ENCODE peak calls at places on chromosomes 3 and 15, in six cellular contexts. L is heart left ventricle, N is H9, I is endodermal cell, T is small intestine, F is transverse colon. S is an unnamed sample. For H3K4me1, the result is how much of the 10 kb centered on the place peaks cover.

GRCh38 chr15:31101262-31102048 is at the start of gene TRPM1:
- DNase-seq in L (no peak), N (no peak), I (no peak), T (no peak), F (no peak), S (no peak)

GRCh38 chr3:148459931-148460513 is 237.7 kb upstream of the AGTR1 start:
- DNase-seq in L (no peak), N (no peak), I (no peak), T (no peak), F (no peak), S (no peak)

GRCh38 chr15:55789066-55789660 is 46.2 kb upstream of the PRTG start:
- DNase-seq in L (peak), N (peak), I (peak), T (peak), F (peak), S (peak)

GRCh38 chr3:59766165-59766872 is 716.5 kb upstream of the CFAP20DC start:
- DNase-seq in L (no peak), N (no peak), I (no peak), T (no peak), F (no peak), S (no peak)

GRCh38 chr3:120850326-120851295 is 57.4 kb upstream of the STXBP5L start:
- DNase-seq in L (no peak), N (no peak), I (no peak), T (no peak), F (no peak), S (no peak)

GRCh38 chr15:43067717-43068461 is 37.9 kb downstream of the UBR1 start:
- DNase-seq in L (no peak), N (no peak), I (no peak), T (no peak), F (no peak), S (no peak)

GRCh38 chr3:11379824-11380281 is 107.7 kb downstream of the ATG7 start:
- DNase-seq in L (no peak), N (no peak), I (no peak), T (no peak), F (no peak), S (no peak)

GRCh38 chr15:37880009-37880834 is 54.2 kb upstream of the TMCO5A start:
- DNase-seq in L (no peak), N (no peak), I (peak), T (peak), F (no peak), S (no peak)

GRCh38 chr3:45841701-45842491 is at the start of gene LZTFL1:
- DNase-seq in L (peak), N (peak), I (peak), T (peak), F (peak), S (peak)

GRCh38 chr15:31461911-31462480 is 135.4 kb downstream of the KLF13 start:
- DNase-seq in L (no peak), N (peak), I (peak), T (no peak), F (no peak), S (no peak)

GRCh38 chr3:46699846-46700523 is 1.2 kb upstream of the TMIE start:
- DNase-seq in L (peak), N (no peak), I (no peak), T (no peak), F (peak), S (no peak)

GRCh38 chr3:55823001-55823400 is 335.9 kb upstream of the WNT5A start:
- DNase-seq in L (no peak), N (no peak), I (no peak), T (no peak), F (no peak), S (no peak)

GRCh38 chr3:193729601-193730000 is 136.6 kb downstream of the OPA1 start:
- DNase-seq in L (no peak), N (no peak), I (no peak), T (no peak), F (no peak), S (no peak)

DNA sequence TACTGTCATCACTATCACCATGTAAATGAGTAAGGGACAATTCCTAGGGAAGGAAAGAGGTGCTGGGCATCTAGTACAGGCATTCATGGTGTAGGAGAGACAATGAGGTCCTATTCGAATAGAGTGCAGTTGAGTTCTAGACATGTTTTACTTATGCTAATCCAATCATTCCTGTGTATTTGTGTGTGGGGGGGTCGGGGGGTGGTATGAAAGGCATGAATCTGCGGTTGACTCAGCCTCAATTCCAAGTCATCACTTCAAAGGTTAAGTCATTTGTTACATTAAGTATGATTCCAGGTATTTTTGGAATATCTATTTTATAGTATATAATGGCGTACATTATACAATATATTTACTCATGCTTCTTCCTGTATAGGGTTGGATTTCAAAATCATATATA is 163.1 kb upstream of the GALNT15 start:
- DNase-seq in L (no peak), N (no peak), I (no peak), T (no peak), F (no peak), S (no peak)
- H3K4me1 ChIP-seq in L (under half), N (under half), I (under half), T (under half), F (under half), S (under half)

GRCh38 chr3:133441867-133442270 is 42.0 kb downstream of the BFSP2 start:
- DNase-seq in L (no peak), N (no peak), I (no peak), T (peak), F (no peak), S (no peak)
- H3K4me1 ChIP-seq in L (under half), N (under half), I (under half), T (under half), F (under half), S (under half)

GRCh38 chr3:142210608-142211007 is 14.8 kb downstream of the GK5 start:
- DNase-seq in L (no peak), N (no peak), I (no peak), T (no peak), F (no peak), S (no peak)

GRCh38 chr3:142211034-142211433 is 14.4 kb downstream of the GK5 start:
- DNase-seq in L (no peak), N (peak), I (peak), T (no peak), F (no peak), S (no peak)

GRCh38 chr3:142215111-142215510 is 10.3 kb downstream of the GK5 start:
- DNase-seq in L (no peak), N (no peak), I (no peak), T (peak), F (no peak), S (no peak)

GRCh38 chr3:142216321-142216720 is 9.1 kb downstream of the GK5 start:
- DNase-seq in L (no peak), N (peak), I (peak), T (no peak), F (no peak), S (peak)

GRCh38 chr3:142213298-142213697 is 12.1 kb downstream of the GK5 start:
- DNase-seq in L (no peak), N (no peak), I (no peak), T (no peak), F (no peak), S (no peak)
- H3K4me1 ChIP-seq in L (under half), N (under half), I (under half), T (under half), F (under half), S (under half)

GRCh38 chr15:70488941-70489848 is 274.2 kb downstream of the UACA start:
- DNase-seq in L (peak), N (no peak), I (no peak), T (no peak), F (no peak), S (no peak)
- H3K4me1 ChIP-seq in L (under half), N (under half), I (under half), T (under half), F (under half), S (under half)

DNA sequence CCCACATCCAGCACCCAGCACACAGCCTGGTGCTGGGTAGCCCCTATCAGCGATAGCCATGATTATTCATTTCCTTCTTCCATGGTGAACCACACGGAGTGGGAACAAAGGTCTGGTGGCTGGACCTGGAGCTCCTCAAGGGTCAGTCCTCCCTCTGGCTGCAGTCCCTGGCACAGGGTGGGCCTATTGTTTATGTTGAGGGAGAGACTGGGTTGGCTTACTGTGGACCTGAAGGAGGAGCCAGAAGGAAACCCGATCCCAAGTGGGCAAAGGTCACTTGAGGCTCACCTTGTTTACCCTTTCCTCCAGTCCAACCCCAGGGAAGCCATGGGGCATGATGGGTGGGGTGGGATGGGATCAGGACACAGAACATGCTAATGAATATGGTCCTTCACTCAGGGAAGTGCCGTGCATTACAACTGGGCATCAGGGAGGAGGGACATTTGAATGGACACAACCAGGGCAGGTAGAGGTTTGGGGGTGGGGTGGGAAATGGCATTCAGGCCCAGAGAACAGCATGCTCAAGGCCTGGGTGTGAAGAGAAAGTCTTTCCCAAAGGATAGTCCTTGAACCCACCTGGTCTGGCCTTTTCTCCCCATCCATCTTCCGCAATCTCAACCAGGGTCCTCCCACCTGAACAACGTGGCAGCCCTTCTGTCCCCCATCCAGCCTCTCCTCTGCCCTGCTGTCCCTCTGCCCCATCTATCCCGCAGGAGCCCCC is 1.4 kb upstream of the PRKCD start:
- DNase-seq in L (no peak), N (peak), I (peak), T (peak), F (peak), S (peak)
- H3K4me1 ChIP-seq in L (half or more), N (under half), I (under half), T (under half), F (under half), S (under half)

DNA sequence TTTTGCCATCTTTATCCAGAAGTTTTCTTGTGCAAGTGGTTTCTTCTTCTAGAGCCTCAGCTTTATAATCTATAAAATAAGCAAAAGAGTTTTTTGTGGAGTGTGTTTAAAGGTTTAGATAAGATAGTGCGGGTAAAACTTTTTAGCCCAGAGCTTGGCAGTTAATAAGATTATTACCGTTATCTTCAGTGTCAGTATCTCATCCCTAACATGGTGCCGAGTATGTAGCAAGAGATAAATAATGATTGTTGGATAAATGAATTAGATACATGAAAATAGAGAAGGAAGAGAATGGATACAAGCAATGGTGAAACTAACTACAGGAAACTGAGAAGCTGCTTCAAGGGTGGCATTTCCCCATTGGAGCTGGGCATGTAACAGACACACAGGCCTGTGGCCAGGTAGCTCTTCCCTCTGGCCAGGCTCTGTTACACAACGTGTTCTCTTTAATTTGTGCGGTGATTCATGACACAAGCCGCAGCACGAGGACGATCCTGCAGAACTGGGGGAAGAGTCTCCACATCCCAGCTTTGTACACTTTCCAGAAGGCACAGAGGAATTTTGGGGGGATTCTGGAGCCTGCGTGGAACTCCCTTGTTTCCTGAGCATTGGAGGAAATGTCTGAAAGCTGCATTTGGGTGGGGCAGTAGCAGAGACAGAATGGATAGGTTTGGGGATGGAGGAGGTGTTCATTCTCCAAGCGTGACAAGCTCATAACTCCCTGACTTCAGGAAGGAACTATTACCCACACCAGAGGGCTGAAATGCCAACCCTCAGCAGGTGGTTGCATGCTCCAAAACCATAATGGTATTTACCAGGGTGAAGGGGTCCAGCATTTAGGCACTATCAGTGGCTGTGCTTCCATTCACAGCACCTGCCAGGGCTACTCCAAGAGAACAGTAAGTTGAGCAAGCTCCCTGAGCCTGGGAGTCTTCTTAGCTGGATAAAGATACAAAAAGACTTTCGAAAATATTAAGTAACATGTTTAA is 14.2 kb upstream of the ST6GAL1 start:
- DNase-seq in L (no peak), N (no peak), I (no peak), T (no peak), F (no peak), S (no peak)
- H3K4me1 ChIP-seq in L (under half), N (under half), I (under half), T (under half), F (under half), S (under half)

DNA sequence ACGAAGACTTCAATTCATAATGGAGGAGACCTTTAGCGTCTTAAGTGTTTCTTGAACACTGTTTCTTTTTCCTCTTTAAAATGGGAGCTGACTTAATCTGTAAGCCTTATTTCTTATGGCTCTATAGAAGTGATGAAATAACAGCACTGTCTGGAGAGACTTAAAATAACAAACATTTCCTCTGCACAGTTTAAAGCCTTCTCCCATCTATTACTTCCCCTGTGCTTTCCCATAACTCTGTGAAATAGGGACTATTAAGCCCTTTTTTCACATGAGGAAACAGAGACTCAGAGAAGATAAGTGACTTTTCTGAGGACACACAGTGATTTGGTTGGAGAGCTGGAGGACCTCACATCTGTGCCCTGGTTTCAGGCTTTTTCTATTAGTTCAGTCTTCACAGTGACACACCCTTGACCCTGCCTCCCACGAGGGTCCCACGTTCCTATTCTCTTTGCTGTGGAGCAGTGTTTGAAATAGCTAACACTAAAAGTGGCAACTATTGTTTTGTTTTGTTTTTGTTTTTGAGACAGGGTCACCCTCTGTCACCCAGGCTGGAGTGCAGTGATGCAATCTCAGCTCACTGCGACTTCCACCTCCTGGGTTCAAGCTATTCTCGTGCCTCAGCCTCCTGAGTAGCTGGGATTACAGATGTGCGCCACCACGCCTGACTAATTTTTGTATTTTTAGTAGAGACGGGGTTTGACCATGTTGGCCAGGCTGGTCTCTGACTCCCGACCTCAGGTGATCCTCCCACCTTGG is 82.9 kb downstream of the ST6GAL1 start:
- DNase-seq in L (no peak), N (no peak), I (no peak), T (no peak), F (no peak), S (peak)
- H3K4me1 ChIP-seq in L (half or more), N (under half), I (under half), T (under half), F (under half), S (under half)

DNA sequence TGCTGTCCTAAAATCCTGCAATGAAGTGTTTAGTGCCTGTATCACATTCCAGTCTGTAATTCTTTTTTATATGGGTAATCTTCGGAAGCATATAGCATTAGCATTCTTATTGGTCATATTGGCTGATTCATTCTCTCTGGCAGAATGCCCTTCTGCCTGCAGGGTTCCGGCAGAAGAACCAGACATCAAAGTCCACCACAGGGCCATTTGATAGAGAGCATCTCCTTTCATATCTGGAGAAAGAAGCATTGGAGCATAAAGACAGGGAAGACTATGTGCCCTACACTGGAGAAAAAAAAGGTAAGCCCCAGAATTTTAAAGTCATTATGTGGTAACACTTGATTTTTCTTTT is 39.6 kb downstream of the TMOD3 start:
- DNase-seq in L (no peak), N (no peak), I (no peak), T (peak), F (peak), S (peak)
- H3K4me1 ChIP-seq in L (under half), N (under half), I (under half), T (under half), F (under half), S (under half)

GRCh38 chr3:32862247-32863013 is 44.6 kb downstream of the TRIM71 start:
- DNase-seq in L (no peak), N (no peak), I (no peak), T (no peak), F (no peak), S (no peak)

GRCh38 chr3:32866533-32866932 is 48.7 kb downstream of the TRIM71 start:
- DNase-seq in L (no peak), N (no peak), I (no peak), T (no peak), F (no peak), S (no peak)

GRCh38 chr3:32868719-32869512 is 51.1 kb downstream of the TRIM71 start:
- DNase-seq in L (no peak), N (no peak), I (peak), T (no peak), F (no peak), S (no peak)

GRCh38 chr3:32867954-32868353 is 50.2 kb downstream of the TRIM71 start:
- DNase-seq in L (no peak), N (no peak), I (no peak), T (no peak), F (no peak), S (no peak)

DNA sequence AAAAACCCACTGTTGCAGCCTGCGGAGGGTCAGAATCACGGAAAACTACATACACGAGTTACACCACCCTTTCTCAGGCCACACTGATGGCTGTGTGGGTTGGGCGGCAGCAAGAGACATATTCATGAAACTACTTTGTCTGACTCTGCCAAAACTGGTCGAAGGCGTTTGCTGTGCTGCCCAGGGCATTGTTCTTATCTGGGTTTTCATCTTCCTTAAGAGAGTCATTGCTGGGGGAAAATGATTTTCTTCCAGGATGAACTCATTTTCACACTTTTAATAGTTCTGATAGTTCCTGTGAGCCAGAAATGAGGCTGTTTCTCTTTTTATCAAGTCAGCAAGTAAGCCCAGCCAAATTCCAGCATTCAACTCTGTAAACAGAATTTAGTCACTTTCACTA is 47.6 kb downstream of the TRIM71 start:
- DNase-seq in L (no peak), N (no peak), I (no peak), T (no peak), F (no peak), S (no peak)
- H3K4me1 ChIP-seq in L (under half), N (under half), I (under half), T (under half), F (under half), S (under half)